ENCODE peak calls at places on chromosomes 1 and 21, in seven cellular contexts. E, N, T, W, K, V and C are unnamed samples. For H3K27me3, the result is how much of the 10 kb centered on the place peaks cover.

GRCh38 chr1:7886346-7886745 is 33.5 kb upstream of the UTS2 start:
- DNase-seq in E (no peak), N (no peak), T (no peak), W (no peak), K (peak), V (no peak), C (no peak)

GRCh38 chr1:221727146-221728036 is 14.5 kb downstream of the DUSP10 start:
- DNase-seq in E (no peak), N (no peak), T (no peak), W (no peak), K (no peak), V (no peak), C (no peak)

GRCh38 chr1:42931108-42931539 is 27.5 kb downstream of the SLC2A1 start:
- DNase-seq in E (no peak), N (peak), T (peak), W (no peak), K (peak), V (no peak), C (no peak)

GRCh38 chr1:235295902-235296350 is 32.1 kb downstream of the ARID4B start:
- DNase-seq in E (peak), N (no peak), T (peak), W (peak), K (peak), V (no peak), C (no peak)

GRCh38 chr1:29674625-29675326 is 438.5 kb downstream of the PTPRU start:
- DNase-seq in E (no peak), N (no peak), T (no peak), W (no peak), K (no peak), V (no peak), C (no peak)

GRCh38 chr1:234605983-234606730 is 3.8 kb downstream of the IRF2BP2 start:
- DNase-seq in E (no peak), N (no peak), T (peak), W (no peak), K (peak), V (no peak), C (peak)

GRCh38 chr21:44952116-44952928 is 12.5 kb downstream of the SLX9 start:
- DNase-seq in E (no peak), N (no peak), T (no peak), W (no peak), K (no peak), V (no peak), C (peak)

GRCh38 chr21:26982767-26983166 is 15.9 kb upstream of the ADAMTS5 start:
- DNase-seq in E (no peak), N (no peak), T (no peak), W (no peak), K (peak), V (no peak), C (peak)

GRCh38 chr1:236091933-236092318 is 27.0 kb upstream of the NID1 start:
- DNase-seq in E (no peak), N (no peak), T (no peak), W (no peak), K (no peak), V (no peak), C (no peak)

GRCh38 chr1:100775483-100775882 is 55.9 kb downstream of the VCAM1 start:
- DNase-seq in E (no peak), N (no peak), T (no peak), W (no peak), K (no peak), V (no peak), C (no peak)

GRCh38 chr1:87200875-87201638 is 127.6 kb upstream of the LMO4 start:
- DNase-seq in E (no peak), N (no peak), T (peak), W (no peak), K (no peak), V (no peak), C (no peak)

GRCh38 chr1:21000245-21000594 is 176.5 kb downstream of the EIF4G3 start:
- DNase-seq in E (no peak), N (no peak), T (no peak), W (no peak), K (no peak), V (no peak), C (no peak)

GRCh38 chr1:204464174-204464573 is 30.4 kb downstream of the PIK3C2B start:
- DNase-seq in E (no peak), N (no peak), T (no peak), W (no peak), K (no peak), V (no peak), C (no peak)

GRCh38 chr21:39885119-39885848 is 18.0 kb downstream of the PCP4 start:
- DNase-seq in E (no peak), N (no peak), T (no peak), W (no peak), K (no peak), V (peak), C (peak)

GRCh38 chr21:46664316-46664995 is 29.0 kb downstream of the PRMT2 start:
- DNase-seq in E (no peak), N (no peak), T (no peak), W (no peak), K (no peak), V (no peak), C (no peak)

GRCh38 chr1:177858222-177858894 is 111.5 kb downstream of the SEC16B start:
- DNase-seq in E (no peak), N (no peak), T (peak), W (no peak), K (no peak), V (no peak), C (no peak)

GRCh38 chr1:156696755-156697154 is 8.6 kb downstream of the CRABP2 start:
- DNase-seq in E (no peak), N (no peak), T (no peak), W (no peak), K (no peak), V (no peak), C (no peak)

GRCh38 chr1:25561426-25562100 is 18.2 kb downstream of the LDLRAP1 start:
- DNase-seq in E (no peak), N (no peak), T (no peak), W (no peak), K (no peak), V (no peak), C (no peak)

GRCh38 chr1:76379506-76379905 is 305.0 kb downstream of the ST6GALNAC3 start:
- DNase-seq in E (no peak), N (no peak), T (no peak), W (no peak), K (no peak), V (peak), C (no peak)

GRCh38 chr1:69766431-69766830 is 198.7 kb downstream of the LRRC7 start:
- DNase-seq in E (no peak), N (no peak), T (no peak), W (no peak), K (no peak), V (no peak), C (no peak)

GRCh38 chr1:12593621-12594066 is 24.4 kb downstream of the DHRS3 start:
- DNase-seq in E (no peak), N (no peak), T (peak), W (peak), K (no peak), V (peak), C (peak)

GRCh38 chr21:42330380-42331336 is 15.4 kb upstream of the TFF3 start:
- DNase-seq in E (no peak), N (no peak), T (no peak), W (no peak), K (no peak), V (no peak), C (no peak)

GRCh38 chr1:200035956-200036615 is 8.6 kb downstream of the NR5A2 start:
- DNase-seq in E (no peak), N (no peak), T (peak), W (no peak), K (no peak), V (no peak), C (no peak)

GRCh38 chr1:200037904-200038644 is 10.6 kb downstream of the NR5A2 start:
- DNase-seq in E (no peak), N (peak), T (no peak), W (no peak), K (no peak), V (no peak), C (no peak)

GRCh38 chr1:200038645-200038986 is 11.1 kb downstream of the NR5A2 start:
- DNase-seq in E (no peak), N (peak), T (no peak), W (no peak), K (no peak), V (no peak), C (no peak)

GRCh38 chr1:200036616-200037270 is 9.2 kb downstream of the NR5A2 start:
- DNase-seq in E (no peak), N (no peak), T (no peak), W (no peak), K (no peak), V (no peak), C (no peak)

DNA sequence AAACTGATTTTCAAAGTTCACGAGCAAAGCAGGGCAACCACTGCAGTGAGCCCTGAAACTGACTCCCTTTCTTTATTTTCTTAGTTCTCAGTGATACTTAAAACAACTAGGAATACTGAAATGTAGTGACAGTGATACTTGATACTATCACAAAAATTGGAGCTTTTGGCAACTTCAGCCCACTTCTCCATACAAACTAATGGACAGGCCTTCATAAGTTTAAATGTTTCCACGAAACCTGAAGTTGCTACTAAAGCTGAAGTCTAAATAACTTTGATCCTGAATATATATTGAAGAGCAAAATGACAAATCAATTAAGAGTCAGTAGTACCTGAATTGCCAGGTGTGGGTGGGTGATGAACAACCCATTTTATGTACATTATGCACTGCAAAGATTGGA is 10.0 kb downstream of the NR5A2 start:
- DNase-seq in E (no peak), N (no peak), T (no peak), W (no peak), K (no peak), V (no peak), C (no peak)
- H3K27me3 ChIP-seq in E (half or more), N (under half), T (half or more), W (half or more), K (half or more), V (under half), C (under half)

GRCh38 chr1:35576061-35576765 is 3.1 kb downstream of the TFAP2E start:
- DNase-seq in E (no peak), N (no peak), T (no peak), W (no peak), K (no peak), V (no peak), C (no peak)
- H3K27me3 ChIP-seq in E (half or more), N (under half), T (half or more), W (under half), K (under half), V (under half), C (under half)

GRCh38 chr1:46345281-46345680 is 4.7 kb downstream of the NSUN4 start:
- DNase-seq in E (no peak), N (no peak), T (no peak), W (no peak), K (no peak), V (no peak), C (no peak)
- H3K27me3 ChIP-seq in E (under half), N (under half), T (under half), W (under half), K (under half), V (under half), C (under half)

GRCh38 chr1:201418461-201418860 is 3.1 kb downstream of the TNNI1 start:
- DNase-seq in E (no peak), N (no peak), T (no peak), W (no peak), K (no peak), V (no peak), C (no peak)
- H3K27me3 ChIP-seq in E (half or more), N (under half), T (under half), W (under half), K (under half), V (under half), C (under half)

DNA sequence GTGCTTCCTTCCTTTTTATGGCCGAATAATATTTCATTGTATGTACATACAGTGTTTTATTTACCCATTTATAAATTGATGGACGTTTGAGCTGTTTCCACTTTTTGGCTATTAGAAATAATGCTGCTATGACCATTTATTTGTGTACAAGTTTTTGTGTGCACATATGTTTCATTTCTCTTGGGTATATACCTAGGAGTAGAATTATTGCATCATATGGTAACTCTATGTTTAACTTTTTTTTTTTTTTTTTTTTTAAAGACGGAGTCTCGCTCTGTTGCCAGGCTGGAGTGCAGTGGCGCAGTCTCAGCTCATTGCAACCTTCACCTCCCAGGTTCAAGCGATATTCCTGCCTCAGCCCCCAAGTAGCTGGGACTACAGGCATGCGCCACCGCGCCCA is 19.0 kb downstream of the SDHC start:
- DNase-seq in E (no peak), N (no peak), T (no peak), W (no peak), K (no peak), V (no peak), C (no peak)
- H3K27me3 ChIP-seq in E (under half), N (under half), T (under half), W (under half), K (under half), V (under half), C (under half)